ENCODE peak calls at places on chromosomes 6 and 20, in eight cellular contexts. S is endothelial cell of umbilical vein, U is choroid plexus epithelial cell, E is astrocyte of the cerebellum, P is heart right ventricle, N is A549, G is dorsolateral prefrontal cortex, J is epithelial cell of esophagus. Q is an unnamed sample.

GRCh38 chr6:170112583-170112860 is 178.4 kb downstream of the DLL1 start:
- DNase-seq in S (no peak), U (no peak), E (no peak), P (peak), N (no peak), G (no peak), J (no peak), Q (no peak)

GRCh38 chr6:80132942-80133517 is 26.6 kb downstream of the BCKDHB start:
- DNase-seq in S (peak), U (peak), E (peak), P (peak), N (peak), G (peak), J (peak), Q (peak)

GRCh38 chr20:50379049-50379990 is 130.9 kb upstream of the PTPN1 start:
- DNase-seq in S (peak), U (peak), E (peak), P (peak), N (no peak), G (peak), J (peak), Q (peak)

GRCh38 chr6:11637266-11637665 is 99.7 kb downstream of the TMEM170B start:
- DNase-seq in S (no peak), U (no peak), E (no peak), P (no peak), N (no peak), G (no peak), J (no peak), Q (no peak)

GRCh38 chr6:110486756-110487155 is 10.3 kb upstream of the SLC22A16 start:
- DNase-seq in S (no peak), U (no peak), E (no peak), P (no peak), N (no peak), G (no peak), J (no peak), Q (no peak)

GRCh38 chr6:142162780-142163179 is 15.7 kb downstream of the VTA1 start:
- DNase-seq in S (no peak), U (no peak), E (no peak), P (no peak), N (no peak), G (no peak), J (no peak), Q (no peak)

GRCh38 chr6:26324295-26324727 is 40.7 kb upstream of the BTN3A2 start:
- DNase-seq in S (no peak), U (no peak), E (no peak), P (no peak), N (no peak), G (no peak), J (no peak), Q (no peak)

GRCh38 chr6:168340819-168341218 is 21.2 kb upstream of the DACT2 start:
- DNase-seq in S (no peak), U (no peak), E (no peak), P (no peak), N (no peak), G (no peak), J (no peak), Q (no peak)

GRCh38 chr6:145891126-145891525 is 73.0 kb downstream of the SHPRH start:
- DNase-seq in S (peak), U (peak), E (no peak), P (no peak), N (no peak), G (no peak), J (peak), Q (peak)

GRCh38 chr6:42387336-42387735 is 64.4 kb downstream of the TRERF1 start:
- DNase-seq in S (no peak), U (no peak), E (no peak), P (no peak), N (no peak), G (no peak), J (no peak), Q (no peak)

GRCh38 chr20:34881689-34882088 is 5.3 kb downstream of the ACSS2 start:
- DNase-seq in S (no peak), U (no peak), E (no peak), P (no peak), N (no peak), G (no peak), J (no peak), Q (no peak)

GRCh38 chr6:16741112-16742016 is 19.9 kb downstream of the ATXN1 start:
- DNase-seq in S (no peak), U (peak), E (peak), P (no peak), N (no peak), G (no peak), J (peak), Q (peak)

GRCh38 chr6:111087871-111088667 is 766 bp downstream of the SLC16A10 start:
- DNase-seq in S (peak), U (peak), E (no peak), P (no peak), N (no peak), G (no peak), J (peak), Q (no peak)

GRCh38 chr20:45456632-45457031 is 12.9 kb upstream of the WFDC2 start:
- DNase-seq in S (peak), U (peak), E (no peak), P (no peak), N (peak), G (no peak), J (peak), Q (peak)

GRCh38 chr6:119145111-119145510 is 66.6 kb upstream of the FAM184A start:
- DNase-seq in S (peak), U (no peak), E (no peak), P (no peak), N (no peak), G (no peak), J (no peak), Q (no peak)

GRCh38 chr20:49657118-49657901 is 56.4 kb downstream of the B4GALT5 start:
- DNase-seq in S (no peak), U (no peak), E (no peak), P (no peak), N (no peak), G (no peak), J (no peak), Q (peak)

GRCh38 chr20:48648482-48649051 is 179.2 kb downstream of the PREX1 start:
- DNase-seq in S (no peak), U (no peak), E (no peak), P (no peak), N (no peak), G (no peak), J (peak), Q (no peak)

GRCh38 chr20:47273591-47274235 is 82.8 kb downstream of the ZMYND8 start:
- DNase-seq in S (no peak), U (peak), E (no peak), P (no peak), N (peak), G (no peak), J (no peak), Q (peak)

GRCh38 chr6:75693534-75693933 is 55.5 kb upstream of the MYO6 start:
- DNase-seq in S (no peak), U (peak), E (no peak), P (no peak), N (peak), G (no peak), J (no peak), Q (peak)
- TF ChIP-seq CTCF in S (no peak), U (peak), E (peak), P (no peak), N (peak), G (no peak), J (no peak), Q (no peak)

GRCh38 chr6:52389264-52389625 is 27.3 kb downstream of the PAQR8 start:
- DNase-seq in S (no peak), U (peak), E (no peak), P (no peak), N (no peak), G (no peak), J (no peak), Q (no peak)

GRCh38 chr6:52388790-52389189 is 26.8 kb downstream of the PAQR8 start:
- DNase-seq in S (no peak), U (peak), E (no peak), P (no peak), N (no peak), G (peak), J (no peak), Q (no peak)

GRCh38 chr6:52391599-52391998 is 28.5 kb upstream of the EFHC1 start:
- DNase-seq in S (no peak), U (no peak), E (no peak), P (no peak), N (no peak), G (no peak), J (no peak), Q (no peak)

GRCh38 chr6:52390361-52390727 is 28.4 kb downstream of the PAQR8 start:
- DNase-seq in S (peak), U (peak), E (peak), P (no peak), N (no peak), G (no peak), J (peak), Q (peak)

DNA sequence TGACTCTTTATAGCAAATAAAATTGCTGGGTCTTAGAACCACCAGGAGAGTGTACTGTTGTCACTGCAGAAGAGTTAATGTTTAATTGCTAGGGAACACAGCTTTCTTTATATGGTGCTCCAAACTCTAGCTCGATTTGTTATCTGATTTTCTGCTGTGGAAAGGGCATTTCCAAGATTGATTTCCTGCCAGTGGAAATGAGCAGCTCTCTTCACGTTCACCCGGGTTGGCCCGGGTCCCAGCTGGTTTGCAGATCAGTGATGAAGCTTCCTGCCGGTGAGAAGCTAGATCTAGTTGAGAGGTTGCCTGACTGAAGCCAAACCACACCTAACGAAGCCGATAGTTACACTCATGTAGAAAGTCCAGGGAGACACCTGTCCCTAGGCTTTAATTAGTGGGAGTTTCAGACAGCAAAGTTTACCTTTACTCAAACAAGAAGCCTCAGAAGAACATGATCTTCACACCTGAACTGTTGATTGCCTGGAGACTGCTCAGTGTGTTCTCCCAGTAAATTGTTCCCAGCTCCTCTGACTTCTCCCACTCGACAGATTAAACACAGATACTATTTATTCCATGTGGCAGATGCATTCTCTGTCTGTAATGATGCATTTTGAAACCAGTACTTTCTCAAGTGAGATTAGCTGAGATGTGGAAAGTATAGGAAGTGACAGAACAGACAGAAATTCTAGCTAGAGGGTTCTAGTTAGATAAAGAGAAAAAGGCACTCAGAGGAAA is 27.8 kb downstream of the PAQR8 start:
- DNase-seq in S (peak), U (peak), E (no peak), P (no peak), N (peak), G (no peak), J (peak), Q (peak)
- H3K4me3 ChIP-seq in S (no peak), U (no peak), E (no peak), P (no peak), N (no peak), G (no peak), J (no peak), Q (no peak)

GRCh38 chr20:40307937-40308478 is 381.0 kb downstream of the MAFB start:
- DNase-seq in S (no peak), U (no peak), E (no peak), P (no peak), N (no peak), G (no peak), J (no peak), Q (no peak)

GRCh38 chr20:40314278-40314677 is 374.8 kb downstream of the MAFB start:
- DNase-seq in S (peak), U (no peak), E (no peak), P (no peak), N (no peak), G (no peak), J (no peak), Q (no peak)

GRCh38 chr20:40305303-40305702 is 383.7 kb downstream of the MAFB start:
- DNase-seq in S (no peak), U (no peak), E (no peak), P (no peak), N (no peak), G (no peak), J (no peak), Q (no peak)

GRCh38 chr20:40313730-40314129 is 375.3 kb downstream of the MAFB start:
- DNase-seq in S (no peak), U (no peak), E (no peak), P (no peak), N (no peak), G (no peak), J (no peak), Q (no peak)

GRCh38 chr20:40309731-40310130 is 379.3 kb downstream of the MAFB start:
- DNase-seq in S (peak), U (peak), E (no peak), P (no peak), N (no peak), G (no peak), J (no peak), Q (no peak)
- TF ChIP-seq CTCF in S (no peak), U (no peak), E (no peak), P (no peak), N (no peak), G (no peak), J (no peak), Q (no peak)

GRCh38 chr6:130218136-130218535 is 4.6 kb downstream of the SAMD3 start:
- DNase-seq in S (no peak), U (no peak), E (no peak), P (no peak), N (no peak), G (no peak), J (no peak), Q (no peak)
- H3K4me3 ChIP-seq in S (no peak), U (no peak), E (no peak), P (no peak), N (no peak), G (no peak), J (no peak), Q (no peak)

GRCh38 chr6:144150673-144151009 is 324 bp downstream of the STX11 start:
- DNase-seq in S (peak), U (peak), E (no peak), P (no peak), N (peak), G (no peak), J (no peak), Q (peak)
- TF ChIP-seq CTCF in S (peak), U (peak), E (peak), P (peak), N (no peak), G (no peak), J (peak), Q (peak)

GRCh38 chr20:11712611-11713160 is 205.0 kb upstream of the BTBD3 start:
- DNase-seq in S (no peak), U (no peak), E (no peak), P (no peak), N (no peak), G (no peak), J (no peak), Q (no peak)
- H3K4me3 ChIP-seq in S (no peak), U (no peak), E (no peak), P (no peak), N (no peak), G (no peak), J (no peak), Q (no peak)

DNA sequence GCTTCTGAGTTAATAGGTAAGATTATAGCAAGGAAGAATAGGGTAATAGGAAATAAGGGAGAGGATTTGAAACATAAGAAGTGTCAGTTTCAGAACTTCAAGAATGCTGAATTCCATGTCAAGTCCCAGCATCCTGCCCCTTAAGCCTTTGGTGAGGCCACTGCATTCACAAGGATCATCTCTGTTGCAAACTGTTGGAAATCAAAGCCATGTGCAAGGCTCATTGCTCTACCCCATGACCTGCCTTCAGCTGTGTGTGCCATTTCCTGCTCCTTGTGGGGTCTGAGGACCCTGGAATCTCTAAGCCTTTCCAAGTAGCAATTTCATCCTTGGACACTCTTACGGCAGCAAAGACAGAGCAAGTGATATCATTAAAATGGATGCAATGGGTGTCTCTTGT is 203.0 kb downstream of the CDC5L start:
- DNase-seq in S (no peak), U (no peak), E (no peak), P (no peak), N (no peak), G (no peak), J (no peak), Q (no peak)
- TF ChIP-seq CTCF in S (no peak), U (no peak), E (no peak), P (no peak), N (no peak), G (no peak), J (no peak), Q (no peak)

GRCh38 chr6:34441526-34441925 is 15.7 kb upstream of the RPS10 start:
- DNase-seq in S (no peak), U (no peak), E (no peak), P (no peak), N (no peak), G (no peak), J (no peak), Q (no peak)
- H3K4me3 ChIP-seq in S (no peak), U (no peak), E (no peak), P (no peak), N (no peak), G (no peak), J (no peak), Q (no peak)

DNA sequence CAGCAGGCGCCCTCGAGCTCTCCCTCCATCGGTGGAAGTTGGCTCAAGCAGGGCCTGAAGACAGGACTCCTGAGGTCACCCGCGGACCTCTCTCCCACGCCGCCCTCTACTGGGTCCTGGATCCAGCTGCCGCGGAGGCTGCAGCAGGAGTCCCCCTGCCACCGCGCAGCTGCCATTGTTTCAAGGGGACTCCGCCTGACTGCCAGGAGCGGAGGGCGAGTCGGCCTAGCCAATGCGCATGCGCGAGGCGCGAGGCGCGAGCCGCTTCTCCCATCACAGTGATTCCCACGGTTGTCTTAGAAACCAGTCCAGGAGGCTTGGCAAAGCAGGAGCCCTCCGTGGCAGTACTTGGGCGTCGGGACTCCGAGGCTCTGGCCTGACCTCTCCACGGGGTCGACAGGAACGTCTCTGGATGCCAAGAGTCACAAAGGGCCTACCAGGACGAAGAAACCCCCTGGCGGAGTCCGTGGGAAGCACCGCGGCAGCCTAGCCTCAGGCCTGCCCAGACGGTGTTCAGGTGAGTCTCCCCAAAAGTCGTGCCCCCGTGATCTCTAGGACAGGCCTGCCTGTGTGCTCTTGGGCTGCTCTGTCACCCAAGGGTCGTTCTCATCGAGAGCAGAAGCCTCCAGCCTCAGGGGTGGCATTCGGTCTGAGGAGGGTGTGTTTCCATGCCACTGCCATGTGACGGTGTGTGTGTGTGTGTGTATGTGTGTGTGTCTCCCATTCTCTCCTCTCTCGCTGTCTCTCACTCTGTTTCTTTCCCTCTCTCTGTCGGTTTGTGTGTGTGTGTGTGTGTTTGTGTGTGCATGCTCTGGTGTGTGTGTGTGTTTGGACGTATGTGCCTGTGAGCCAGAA is 290.6 kb upstream of the ZNF337 start:
- DNase-seq in S (peak), U (peak), E (no peak), P (peak), N (peak), G (peak), J (peak), Q (peak)
- TF ChIP-seq CTCF in S (peak), U (peak), E (peak), P (peak), N (peak), G (peak), J (peak), Q (peak)

GRCh38 chr6:13431059-13431656 is 56.2 kb downstream of the GFOD1 start:
- DNase-seq in S (no peak), U (no peak), E (no peak), P (no peak), N (no peak), G (no peak), J (no peak), Q (no peak)
- H3K4me3 ChIP-seq in S (no peak), U (no peak), E (no peak), P (no peak), N (no peak), G (no peak), J (no peak), Q (no peak)